ENCODE peak calls at places on chromosomes 16 and 17, in eight cellular contexts. One of them, this sample, is unnamed.

GRCh38 chr16:4911831-4912422 is 25.0 kb downstream of the PPL start:
- DNase-seq in B cell: no peak
- DNase-seq in AG09309: peak; percentile 10
- DNase-seq in H7: no peak
- DNase-seq in GM04503: peak; percentile 54
- DNase-seq in T-cell: no peak
- DNase-seq in foreskin fibroblast: peak; percentile 63
- DNase-seq in hippocampal formation: no peak
- DNase-seq in this sample: no peak

GRCh38 chr17:80827646-80828643 is 163.7 kb upstream of the CHMP6 start:
- DNase-seq in foreskin fibroblast: no peak
- DNase-seq in B cell: no peak
- DNase-seq in AG09309: no peak
- DNase-seq in H7: peak; percentile 88
- DNase-seq in hippocampal formation: no peak
- DNase-seq in GM04503: no peak
- DNase-seq in T-cell: no peak
- DNase-seq in this sample: no peak

GRCh38 chr16:56356276-56357241 is 68.8 kb downstream of the AMFR start:
- DNase-seq in GM04503: peak; percentile 24
- DNase-seq in B cell: peak; percentile 87
- DNase-seq in AG09309: peak; percentile 37
- DNase-seq in foreskin fibroblast: peak; percentile 92
- DNase-seq in H7: peak; percentile 97
- DNase-seq in hippocampal formation: peak; percentile 62
- DNase-seq in T-cell: peak; percentile 45
- DNase-seq in this sample: peak; percentile 46

GRCh38 chr16:81335669-81336068 is 20.9 kb downstream of the GAN start:
- DNase-seq in H7: no peak
- DNase-seq in GM04503: no peak
- DNase-seq in AG09309: no peak
- DNase-seq in hippocampal formation: no peak
- DNase-seq in B cell: no peak
- DNase-seq in foreskin fibroblast: no peak
- DNase-seq in T-cell: no peak
- DNase-seq in this sample: no peak

GRCh38 chr16:67910162-67910561 is 17.1 kb downstream of the PSKH1 start:
- DNase-seq in foreskin fibroblast: peak; percentile 90
- DNase-seq in hippocampal formation: peak; percentile 85
- DNase-seq in GM04503: no peak
- DNase-seq in B cell: peak; percentile 2
- DNase-seq in T-cell: peak; percentile 18
- DNase-seq in H7: no peak
- DNase-seq in AG09309: peak; percentile 31
- DNase-seq in this sample: no peak

GRCh38 chr17:1037238-1037879 is 40.4 kb downstream of the TIMM22 start:
- DNase-seq in foreskin fibroblast: no peak
- DNase-seq in hippocampal formation: no peak
- DNase-seq in H7: no peak
- DNase-seq in B cell: no peak
- DNase-seq in GM04503: no peak
- DNase-seq in T-cell: no peak
- DNase-seq in AG09309: no peak
- DNase-seq in this sample: no peak

GRCh38 chr17:63880706-63881105 is 1.0 kb downstream of the GH2 start:
- DNase-seq in hippocampal formation: no peak
- DNase-seq in GM04503: no peak
- DNase-seq in AG09309: no peak
- DNase-seq in B cell: no peak
- DNase-seq in H7: peak; percentile 35
- DNase-seq in T-cell: no peak
- DNase-seq in foreskin fibroblast: no peak
- DNase-seq in this sample: no peak

GRCh38 chr17:58250344-58251011 is 12.1 kb downstream of the LPO start:
- DNase-seq in B cell: no peak
- DNase-seq in foreskin fibroblast: no peak
- DNase-seq in T-cell: no peak
- DNase-seq in hippocampal formation: no peak
- DNase-seq in GM04503: no peak
- DNase-seq in AG09309: no peak
- DNase-seq in H7: no peak
- DNase-seq in this sample: no peak

GRCh38 chr17:63405741-63406261 is 40.3 kb downstream of the CYB561 start:
- DNase-seq in T-cell: no peak
- DNase-seq in GM04503: peak; percentile 55
- DNase-seq in H7: no peak
- DNase-seq in AG09309: peak; percentile 71
- DNase-seq in hippocampal formation: no peak
- DNase-seq in B cell: no peak
- DNase-seq in foreskin fibroblast: peak; percentile 81
- DNase-seq in this sample: peak; percentile 7

GRCh38 chr17:30336369-30337171 is 2.7 kb upstream of the TMIGD1 start:
- DNase-seq in B cell: peak; percentile 9
- DNase-seq in hippocampal formation: no peak
- DNase-seq in foreskin fibroblast: peak; percentile 63
- DNase-seq in T-cell: peak; percentile 55
- DNase-seq in AG09309: no peak
- DNase-seq in H7: peak; percentile 34
- DNase-seq in GM04503: no peak
- DNase-seq in this sample: peak; percentile 61